ENCODE peak calls at places on chromosomes 16 and 17, in five cellular contexts. K is COR-L47; Y is cardiac fibroblast; B is left cardiac atrium; U is activated naive CD4-positive, alpha-beta T cell treated with anti-CD3 and anti-CD28 coated beads, Interleukin-2, amount 10 ng/mL, durations not matched to agents 7 days and 5 days. I is an unnamed sample.

GRCh38 chr17:7440113-7440822 is 956 bp downstream of the FGF11 start:
- DNase-seq in U (peak), Y (peak), B (peak), K (peak), I (no peak)

GRCh38 chr17:74252272-74252671 is 21.8 kb upstream of the DNAI2 start:
- DNase-seq in U (no peak), K (no peak), B (no peak), Y (no peak), I (no peak)

GRCh38 chr17:70310251-70310672 is 140.9 kb downstream of the KCNJ2 start:
- DNase-seq in B (no peak), U (no peak), Y (no peak), K (no peak), I (no peak)

GRCh38 chr17:40460585-40460975 is 17.3 kb downstream of the IGFBP4 start:
- DNase-seq in Y (no peak), K (no peak), B (no peak), U (no peak), I (no peak)

GRCh38 chr17:47989159-47989558 is 18.2 kb downstream of the CDK5RAP3 start:
- DNase-seq in U (no peak), K (no peak), B (no peak), Y (no peak), I (no peak)

GRCh38 chr16:85126731-85127662 is 14.7 kb upstream of the CIBAR2 start:
- DNase-seq in Y (peak), B (peak), U (no peak), K (no peak), I (peak)

GRCh38 chr16:19167710-19168172 is 299 bp upstream of the SYT17 start:
- DNase-seq in B (peak), Y (peak), K (peak), U (peak), I (peak)

GRCh38 chr16:74738134-74738541 is 36.5 kb downstream of the FA2H start:
- DNase-seq in Y (peak), K (no peak), U (no peak), B (no peak), I (peak)

GRCh38 chr17:31417051-31417792 is 25.7 kb downstream of the RAB11FIP4 start:
- DNase-seq in B (no peak), K (no peak), Y (no peak), U (no peak), I (no peak)

GRCh38 chr16:50956637-50957036 is 194.4 kb downstream of the SALL1 start:
- DNase-seq in U (no peak), B (no peak), K (no peak), Y (no peak), I (no peak)

GRCh38 chr17:49959183-49959935 is 9.6 kb upstream of the DLX4 start:
- DNase-seq in K (no peak), U (no peak), Y (no peak), B (no peak), I (peak)

GRCh38 chr16:75909746-75910145 is 183.5 kb upstream of the CPHXL start:
- DNase-seq in B (no peak), Y (no peak), K (no peak), U (no peak), I (peak)

GRCh38 chr17:13727441-13728171 is 125.9 kb upstream of the HS3ST3A1 start:
- DNase-seq in Y (peak), K (no peak), B (no peak), U (no peak), I (peak)

I was measured in RWPE1.